ENCODE peak calls at places on chromosomes 7 and 10, in five cellular contexts. One of them, this sample, is unnamed.
A peak's percentile ranks its signal among the peaks of the same experiment; 100 is the strongest.

GRCh38 chr10:73908853-73909611 is 1.9 kb upstream of the PLAU start:
- DNase-seq in HCT116: no peak
- DNase-seq in GM23248: peak; percentile 96
- DNase-seq in neural progenitor cell: no peak
- DNase-seq in OCI-LY7: peak; percentile 70
- DNase-seq in this sample: no peak

GRCh38 chr10:114384181-114384580 is 20.1 kb downstream of the AFAP1L2 start:
- DNase-seq in HCT116: no peak
- DNase-seq in GM23248: no peak
- DNase-seq in neural progenitor cell: no peak
- DNase-seq in OCI-LY7: no peak
- DNase-seq in this sample: no peak

GRCh38 chr10:7788640-7789335 is 811 bp downstream of the ATP5F1C start:
- DNase-seq in HCT116: no peak
- DNase-seq in GM23248: peak; percentile 68
- DNase-seq in neural progenitor cell: peak; percentile 52
- DNase-seq in OCI-LY7: peak; percentile 41
- DNase-seq in this sample: peak; percentile 8

GRCh38 chr7:36526720-36527548 is 137.3 kb downstream of the ANLN start:
- DNase-seq in HCT116: peak; percentile 44
- DNase-seq in GM23248: peak; percentile 75
- DNase-seq in neural progenitor cell: no peak
- DNase-seq in OCI-LY7: no peak
- DNase-seq in this sample: no peak

GRCh38 chr10:80452688-80453391 is 1.3 kb upstream of the TSPAN14 start:
- DNase-seq in HCT116: no peak
- DNase-seq in GM23248: no peak
- DNase-seq in neural progenitor cell: no peak
- DNase-seq in OCI-LY7: no peak
- DNase-seq in this sample: no peak

GRCh38 chr7:24498439-24498838 is 74.8 kb upstream of the PALS2 start:
- DNase-seq in HCT116: no peak
- DNase-seq in GM23248: no peak
- DNase-seq in neural progenitor cell: no peak
- DNase-seq in OCI-LY7: no peak
- DNase-seq in this sample: no peak

GRCh38 chr7:157744786-157745601 is 408.2 kb downstream of the DNAJB6 start:
- DNase-seq in HCT116: no peak
- DNase-seq in GM23248: no peak
- DNase-seq in neural progenitor cell: no peak
- DNase-seq in OCI-LY7: no peak
- DNase-seq in this sample: no peak

GRCh38 chr7:40213856-40214255 is 79.1 kb downstream of the SUGCT start:
- DNase-seq in HCT116: no peak
- DNase-seq in GM23248: no peak
- DNase-seq in neural progenitor cell: no peak
- DNase-seq in OCI-LY7: no peak
- DNase-seq in this sample: no peak

GRCh38 chr10:121310151-121310711 is 288.0 kb downstream of the FGFR2 start:
- DNase-seq in HCT116: no peak
- DNase-seq in GM23248: no peak
- DNase-seq in neural progenitor cell: peak; percentile 91
- DNase-seq in OCI-LY7: no peak
- DNase-seq in this sample: peak; percentile 14

GRCh38 chr7:133885213-133885612 is 241.9 kb upstream of the LRGUK start:
- DNase-seq in HCT116: no peak
- DNase-seq in GM23248: no peak
- DNase-seq in neural progenitor cell: no peak
- DNase-seq in OCI-LY7: no peak
- DNase-seq in this sample: no peak

GRCh38 chr10:73601486-73601921 is 10.4 kb upstream of the USP54 start:
- DNase-seq in HCT116: no peak
- DNase-seq in GM23248: no peak
- DNase-seq in neural progenitor cell: no peak
- DNase-seq in OCI-LY7: no peak
- DNase-seq in this sample: peak; percentile 49

GRCh38 chr7:31192996-31193395 is 140.9 kb downstream of the ADCYAP1R1 start:
- DNase-seq in HCT116: peak; percentile 36
- DNase-seq in GM23248: peak; percentile 71
- DNase-seq in neural progenitor cell: peak; percentile 94
- DNase-seq in OCI-LY7: no peak
- DNase-seq in this sample: peak; percentile 94

GRCh38 chr10:50990568-50991495 is 83.5 kb upstream of the PRKG1 start:
- DNase-seq in HCT116: peak; percentile 45
- DNase-seq in GM23248: peak; percentile 91
- DNase-seq in neural progenitor cell: peak; percentile 82
- DNase-seq in OCI-LY7: no peak
- DNase-seq in this sample: peak; percentile 68

GRCh38 chr7:11373546-11374142 is 400.0 kb downstream of the PHF14 start:
- DNase-seq in HCT116: peak; percentile 23
- DNase-seq in GM23248: peak; percentile 37
- DNase-seq in neural progenitor cell: peak; percentile 37
- DNase-seq in OCI-LY7: peak; percentile 16
- DNase-seq in this sample: peak; percentile 62

GRCh38 chr7:81408728-81409127 is 361.1 kb downstream of the HGF start:
- DNase-seq in HCT116: no peak
- DNase-seq in GM23248: no peak
- DNase-seq in neural progenitor cell: no peak
- DNase-seq in OCI-LY7: no peak
- DNase-seq in this sample: no peak

GRCh38 chr10:26410356-26410755 is 27.8 kb upstream of the APBB1IP start:
- DNase-seq in HCT116: no peak
- DNase-seq in GM23248: no peak
- DNase-seq in neural progenitor cell: no peak
- DNase-seq in OCI-LY7: no peak
- DNase-seq in this sample: no peak
- TF ChIP-seq EZH2phosphoT487 in HCT116: no peak
- TF ChIP-seq EZH2phosphoT487 in GM23248: no peak
- TF ChIP-seq EZH2phosphoT487 in neural progenitor cell: no peak
- TF ChIP-seq EZH2phosphoT487 in OCI-LY7: no peak
- TF ChIP-seq EZH2phosphoT487 in this sample: no peak

GRCh38 chr7:50303894-50304157 is 690 bp upstream of the IKZF1 start:
- DNase-seq in HCT116: no peak
- DNase-seq in GM23248: peak; percentile 18
- DNase-seq in neural progenitor cell: peak; percentile 74
- DNase-seq in OCI-LY7: peak; percentile 61
- DNase-seq in this sample: peak; percentile 51
- TF ChIP-seq EZH2phosphoT487 in HCT116: no peak
- TF ChIP-seq EZH2phosphoT487 in GM23248: no peak
- TF ChIP-seq EZH2phosphoT487 in neural progenitor cell: no peak
- TF ChIP-seq EZH2phosphoT487 in OCI-LY7: no peak
- TF ChIP-seq EZH2phosphoT487 in this sample: no peak

DNA sequence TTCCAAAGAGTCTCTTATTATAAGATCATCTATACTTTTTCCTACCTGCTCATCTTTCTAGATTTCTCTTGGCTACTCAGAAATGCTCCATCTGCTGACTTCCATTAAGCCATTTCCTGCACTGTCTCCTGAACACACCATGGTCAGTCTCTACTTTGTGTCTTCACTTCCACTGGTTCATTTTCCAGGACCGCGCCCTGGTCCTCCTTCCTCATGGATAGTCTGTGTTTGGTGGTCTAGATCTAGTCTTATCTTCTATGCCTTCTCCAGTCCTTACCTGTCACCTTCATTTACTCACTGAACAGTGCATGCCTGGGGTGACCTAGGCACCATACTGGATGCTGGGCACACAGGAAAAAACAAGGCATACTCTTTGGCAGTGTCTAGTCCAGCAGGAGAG is 11.8 kb downstream of the INSYN2A start:
- DNase-seq in HCT116: no peak
- DNase-seq in GM23248: no peak
- DNase-seq in neural progenitor cell: no peak
- DNase-seq in OCI-LY7: no peak
- DNase-seq in this sample: no peak
- TF ChIP-seq EZH2phosphoT487 in HCT116: no peak
- TF ChIP-seq EZH2phosphoT487 in GM23248: no peak
- TF ChIP-seq EZH2phosphoT487 in neural progenitor cell: no peak
- TF ChIP-seq EZH2phosphoT487 in OCI-LY7: no peak
- TF ChIP-seq EZH2phosphoT487 in this sample: no peak

DNA sequence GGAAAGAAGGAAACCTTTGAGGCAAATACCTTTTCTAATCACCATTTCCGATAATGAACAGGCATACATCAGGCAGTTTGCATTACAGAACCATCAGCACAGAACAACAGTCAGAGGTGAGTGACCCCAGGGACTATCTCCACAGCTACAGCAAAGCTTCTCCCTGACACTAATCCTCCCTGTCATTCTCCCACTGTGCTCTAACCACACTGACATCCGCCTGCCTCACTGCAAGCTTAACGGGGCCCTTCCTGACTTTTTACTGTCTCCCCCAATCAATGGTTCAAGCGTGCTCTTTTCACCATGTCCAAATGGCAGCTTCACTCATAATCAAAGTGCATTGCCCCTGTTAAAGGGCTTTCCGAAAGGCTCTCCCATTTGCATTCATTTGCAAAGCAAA is 196.4 kb downstream of the DNAJC1 start:
- DNase-seq in HCT116: no peak
- DNase-seq in GM23248: no peak
- DNase-seq in neural progenitor cell: peak; percentile 88
- DNase-seq in OCI-LY7: no peak
- DNase-seq in this sample: peak; percentile 63
- TF ChIP-seq EZH2phosphoT487 in HCT116: no peak
- TF ChIP-seq EZH2phosphoT487 in GM23248: no peak
- TF ChIP-seq EZH2phosphoT487 in neural progenitor cell: peak; percentile 37
- TF ChIP-seq EZH2phosphoT487 in OCI-LY7: no peak
- TF ChIP-seq EZH2phosphoT487 in this sample: no peak

GRCh38 chr7:74093671-74094223 is 10.1 kb downstream of the LIMK1 start:
- DNase-seq in HCT116: no peak
- DNase-seq in GM23248: no peak
- DNase-seq in neural progenitor cell: no peak
- DNase-seq in OCI-LY7: peak; percentile 50
- DNase-seq in this sample: peak; percentile 30

GRCh38 chr7:74092964-74093339 is 9.3 kb downstream of the LIMK1 start:
- DNase-seq in HCT116: no peak
- DNase-seq in GM23248: peak; percentile 42
- DNase-seq in neural progenitor cell: no peak
- DNase-seq in OCI-LY7: peak; percentile 85
- DNase-seq in this sample: peak; percentile 28

GRCh38 chr7:74097937-74098614 is 14.5 kb downstream of the LIMK1 start:
- DNase-seq in HCT116: no peak
- DNase-seq in GM23248: peak; percentile 98
- DNase-seq in neural progenitor cell: no peak
- DNase-seq in OCI-LY7: no peak
- DNase-seq in this sample: no peak

GRCh38 chr7:74092321-74092963 is 8.8 kb downstream of the LIMK1 start:
- DNase-seq in HCT116: no peak
- DNase-seq in GM23248: no peak
- DNase-seq in neural progenitor cell: peak; percentile 55
- DNase-seq in OCI-LY7: peak; percentile 67
- DNase-seq in this sample: peak; percentile 43

DNA sequence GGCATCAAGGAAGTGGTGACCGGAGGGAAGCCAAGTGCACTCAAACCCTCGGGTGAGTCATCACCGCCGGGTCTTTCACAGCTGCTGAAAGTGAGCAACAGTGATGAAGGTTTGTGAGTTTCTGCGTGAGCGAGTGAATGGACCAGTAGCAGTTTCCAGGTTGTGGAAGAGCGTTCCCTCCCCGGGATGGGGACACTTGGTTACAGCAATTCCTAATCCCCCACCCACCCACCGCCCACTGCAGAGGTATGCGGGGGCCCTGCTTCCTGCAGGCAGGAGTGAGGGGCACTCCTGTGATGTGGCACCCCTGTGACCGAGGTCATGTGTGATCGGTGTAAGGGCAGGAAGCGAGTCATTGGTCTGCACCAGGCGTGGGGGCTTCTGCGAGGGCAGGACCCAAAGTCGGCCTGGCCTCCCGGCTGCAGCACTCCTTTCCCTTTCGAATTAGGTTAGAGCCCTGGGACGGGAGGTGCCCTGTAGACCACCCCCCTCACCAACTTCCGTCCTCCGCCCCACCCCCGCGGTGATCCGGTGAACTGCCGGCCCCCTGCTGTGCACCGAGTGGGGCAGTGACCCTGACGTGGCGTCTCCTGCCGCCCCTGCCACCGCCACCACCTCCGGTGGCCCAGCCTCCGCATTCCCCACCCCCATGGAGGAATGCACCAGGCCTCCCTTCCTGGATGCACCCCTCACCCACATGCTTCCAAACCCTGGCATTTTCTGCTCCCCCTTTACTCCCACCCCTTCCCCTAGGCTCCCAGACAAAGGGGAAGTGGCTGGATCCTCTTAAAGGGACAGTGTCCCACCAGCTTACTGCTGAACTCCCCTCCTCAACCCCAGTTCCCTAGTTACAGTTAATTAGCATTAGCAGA is 10.9 kb downstream of the LIMK1 start:
- DNase-seq in HCT116: peak; percentile 51
- DNase-seq in GM23248: peak; percentile 99
- DNase-seq in neural progenitor cell: peak; percentile 70
- DNase-seq in OCI-LY7: peak; percentile 71
- DNase-seq in this sample: peak; percentile 95
- TF ChIP-seq EZH2phosphoT487 in HCT116: no peak
- TF ChIP-seq EZH2phosphoT487 in GM23248: no peak
- TF ChIP-seq EZH2phosphoT487 in neural progenitor cell: no peak
- TF ChIP-seq EZH2phosphoT487 in OCI-LY7: no peak
- TF ChIP-seq EZH2phosphoT487 in this sample: no peak

GRCh38 chr7:72406820-72407403 is 5.2 kb downstream of the CALN1 start:
- DNase-seq in HCT116: no peak
- DNase-seq in GM23248: no peak
- DNase-seq in neural progenitor cell: no peak
- DNase-seq in OCI-LY7: no peak
- DNase-seq in this sample: no peak

GRCh38 chr7:72405871-72406270 is 6.3 kb downstream of the CALN1 start:
- DNase-seq in HCT116: no peak
- DNase-seq in GM23248: no peak
- DNase-seq in neural progenitor cell: no peak
- DNase-seq in OCI-LY7: no peak
- DNase-seq in this sample: no peak

GRCh38 chr7:72404743-72405142 is 7.4 kb downstream of the CALN1 start:
- DNase-seq in HCT116: no peak
- DNase-seq in GM23248: no peak
- DNase-seq in neural progenitor cell: no peak
- DNase-seq in OCI-LY7: no peak
- DNase-seq in this sample: no peak

GRCh38 chr7:72403677-72404076 is 8.5 kb downstream of the CALN1 start:
- DNase-seq in HCT116: no peak
- DNase-seq in GM23248: no peak
- DNase-seq in neural progenitor cell: no peak
- DNase-seq in OCI-LY7: no peak
- DNase-seq in this sample: no peak

GRCh38 chr7:72405389-72405788 is 6.7 kb downstream of the CALN1 start:
- DNase-seq in HCT116: no peak
- DNase-seq in GM23248: no peak
- DNase-seq in neural progenitor cell: no peak
- DNase-seq in OCI-LY7: no peak
- DNase-seq in this sample: no peak
- TF ChIP-seq EZH2phosphoT487 in HCT116: no peak
- TF ChIP-seq EZH2phosphoT487 in GM23248: no peak
- TF ChIP-seq EZH2phosphoT487 in neural progenitor cell: no peak
- TF ChIP-seq EZH2phosphoT487 in OCI-LY7: no peak
- TF ChIP-seq EZH2phosphoT487 in this sample: no peak

DNA sequence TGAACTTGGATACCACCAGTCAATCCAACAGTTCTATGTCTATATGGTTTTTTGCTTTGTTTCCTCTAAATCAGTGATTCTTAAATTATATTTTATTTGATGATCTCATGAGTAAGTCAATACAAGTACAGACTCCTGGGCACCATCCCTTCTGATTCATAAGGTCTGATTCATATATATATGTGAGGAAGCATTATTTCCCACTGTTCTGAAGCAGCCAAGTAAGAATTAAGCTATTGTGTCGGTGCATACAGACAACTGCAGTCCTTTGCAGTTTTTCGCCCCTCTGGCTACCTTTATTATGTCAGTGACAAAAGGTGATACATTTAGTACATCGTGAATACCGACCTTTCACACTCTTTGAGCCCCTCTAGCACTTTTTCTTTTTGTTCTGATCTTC is 1079.7 kb upstream of the C7orf33 start:
- DNase-seq in HCT116: no peak
- DNase-seq in GM23248: peak; percentile 59
- DNase-seq in neural progenitor cell: no peak
- DNase-seq in OCI-LY7: no peak
- DNase-seq in this sample: no peak
- TF ChIP-seq EZH2phosphoT487 in HCT116: no peak
- TF ChIP-seq EZH2phosphoT487 in GM23248: no peak
- TF ChIP-seq EZH2phosphoT487 in neural progenitor cell: no peak
- TF ChIP-seq EZH2phosphoT487 in OCI-LY7: no peak
- TF ChIP-seq EZH2phosphoT487 in this sample: no peak

This sample was measured in GM23338.